ENCODE peak calls at places on chromosomes 11 and 22, in five cellular contexts. O, C, P, Z and F are unnamed samples.
A peak's percentile ranks its signal among the peaks of the same experiment; 100 is the strongest.

GRCh38 chr22:50507421-50507990 is at the start of gene LMF2:
- DNase-seq in O (no peak), C (peak; percentile 95), P (peak; percentile 96), Z (peak; percentile 91), F (no peak)

GRCh38 chr11:43765194-43765593 is 84.7 kb downstream of the HSD17B12 start:
- DNase-seq in O (no peak), C (no peak), P (no peak), Z (no peak), F (no peak)

GRCh38 chr22:20312396-20313191 is 7.3 kb downstream of the DGCR6L start:
- DNase-seq in O (no peak), C (peak; percentile 55), P (no peak), Z (no peak), F (no peak)

GRCh38 chr22:20967697-20968201 is 694 bp downstream of the AIFM3 start:
- DNase-seq in O (no peak), C (no peak), P (peak; percentile 20), Z (no peak), F (no peak)

GRCh38 chr11:74739546-74740270 is 8.5 kb upstream of the CHRDL2 start:
- DNase-seq in O (no peak), C (no peak), P (peak; percentile 49), Z (peak; percentile 64), F (no peak)

GRCh38 chr11:96168623-96169022 is 174.4 kb downstream of the MAML2 start:
- DNase-seq in O (peak; percentile 81), C (peak; percentile 73), P (no peak), Z (peak; percentile 14), F (peak; percentile 90)

GRCh38 chr11:70141490-70142014 is 61.5 kb upstream of the FADD start:
- DNase-seq in O (no peak), C (no peak), P (no peak), Z (no peak), F (no peak)

GRCh38 chr22:39778055-39778454 is 115.5 kb downstream of the ENTHD1 start:
- DNase-seq in O (no peak), C (no peak), P (no peak), Z (no peak), F (no peak)

GRCh38 chr11:18012314-18012905 is 437 bp downstream of the SERGEF start:
- DNase-seq in O (no peak), C (peak; percentile 70), P (no peak), Z (peak; percentile 19), F (no peak)

GRCh38 chr11:16382638-16383380 is 26.5 kb upstream of the SOX6 start:
- DNase-seq in O (no peak), C (no peak), P (no peak), Z (no peak), F (no peak)

GRCh38 chr11:94017446-94017845 is 3.7 kb upstream of the HEPHL1 start:
- DNase-seq in O (peak; percentile 51), C (no peak), P (no peak), Z (no peak), F (no peak)

GRCh38 chr22:41925783-41926460 is 684 bp downstream of the TNFRSF13C start:
- DNase-seq in O (no peak), C (no peak), P (peak; percentile 79), Z (peak; percentile 89), F (no peak)

GRCh38 chr22:38180841-38181452 is 683 bp downstream of the PLA2G6 start:
- DNase-seq in O (no peak), C (peak; percentile 82), P (no peak), Z (peak; percentile 40), F (no peak)

GRCh38 chr11:115761348-115761747 is 257.1 kb upstream of the CADM1 start:
- DNase-seq in O (no peak), C (no peak), P (no peak), Z (no peak), F (no peak)

GRCh38 chr11:2954263-2954662 is 25.0 kb upstream of the PHLDA2 start:
- DNase-seq in O (no peak), C (no peak), P (no peak), Z (no peak), F (no peak)

GRCh38 chr22:35327690-35328471 is 28.2 kb downstream of the TOM1 start:
- DNase-seq in O (no peak), C (no peak), P (no peak), Z (no peak), F (no peak)

GRCh38 chr22:46777609-46777970 is 15.1 kb downstream of the TBC1D22A start:
- DNase-seq in O (no peak), C (peak; percentile 70), P (no peak), Z (no peak), F (no peak)

GRCh38 chr11:27830206-27830605 is 130.0 kb upstream of the BDNF start:
- DNase-seq in O (no peak), C (no peak), P (no peak), Z (no peak), F (no peak)

GRCh38 chr11:70804174-70804855 is 406.0 kb downstream of the CTTN start:
- DNase-seq in O (no peak), C (no peak), P (no peak), Z (no peak), F (no peak)

GRCh38 chr11:75532200-75532972 is 6.6 kb upstream of the GDPD5 start:
- DNase-seq in O (no peak), C (peak; percentile 77), P (peak; percentile 87), Z (peak; percentile 85), F (no peak)

GRCh38 chr22:24507742-24508141 is 12.6 kb downstream of the UPB1 start:
- DNase-seq in O (no peak), C (no peak), P (peak; percentile 43), Z (no peak), F (no peak)

GRCh38 chr22:43148581-43148980 is 2.8 kb upstream of the TSPO start:
- DNase-seq in O (no peak), C (no peak), P (no peak), Z (no peak), F (no peak)

GRCh38 chr11:133291672-133292265 is 240.5 kb downstream of the OPCML start:
- DNase-seq in O (no peak), C (no peak), P (no peak), Z (no peak), F (no peak)

GRCh38 chr11:126416542-126417090 is 61.1 kb downstream of the ST3GAL4 start:
- DNase-seq in O (no peak), C (peak; percentile 94), P (no peak), Z (peak; percentile 61), F (no peak)

GRCh38 chr11:73265853-73266643 is 6.1 kb upstream of the P2RY6 start:
- DNase-seq in O (no peak), C (no peak), P (peak; percentile 0), Z (no peak), F (no peak)

GRCh38 chr11:22787565-22788162 is 41.9 kb downstream of the SVIP start:
- DNase-seq in O (no peak), C (no peak), P (peak; percentile 26), Z (peak; percentile 33), F (no peak)

GRCh38 chr11:74443071-74443864 is 24.1 kb downstream of the KCNE3 start:
- DNase-seq in O (no peak), C (no peak), P (no peak), Z (peak; percentile 44), F (no peak)

GRCh38 chr11:126989942-126990715 is 10.4 kb downstream of the KIRREL3 start:
- DNase-seq in O (no peak), C (peak; percentile 70), P (peak; percentile 92), Z (peak; percentile 74), F (no peak)

GRCh38 chr11:76823481-76824028 is 37.2 kb upstream of the ACER3 start:
- DNase-seq in O (peak; percentile 48), C (no peak), P (no peak), Z (peak; percentile 37), F (peak; percentile 56)

GRCh38 chr11:764322-765024 is 12.8 kb downstream of the GATD1 start:
- DNase-seq in O (no peak), C (no peak), P (no peak), Z (no peak), F (no peak)

GRCh38 chr11:15602042-15602441 is 487.3 kb downstream of the INSC start:
- DNase-seq in O (no peak), C (no peak), P (no peak), Z (no peak), F (no peak)

GRCh38 chr22:21445437-21446127 is 21.6 kb upstream of the TMEM191C start:
- DNase-seq in O (no peak), C (peak; percentile 33), P (no peak), Z (no peak), F (no peak)

GRCh38 chr11:129987950-129988349 is 14.7 kb downstream of the PRDM10 start:
- DNase-seq in O (no peak), C (no peak), P (no peak), Z (no peak), F (no peak)

GRCh38 chr22:20237480-20238440 is 30.4 kb downstream of the RTN4R start:
- DNase-seq in O (no peak), C (no peak), P (no peak), Z (no peak), F (no peak)